ENCODE peak calls at places on chromosomes 4 and X, in four cellular contexts. One of them, this sample, is unnamed.

GRCh38 chr4:139301821-139302611 is at the start of gene NDUFC1:
- DNase-seq in HCT116: no peak
- DNase-seq in BJ: no peak
- DNase-seq in fibroblast of lung: peak
- DNase-seq in this sample: peak

GRCh38 chr4:173707658-173708415 is 177.8 kb upstream of the HAND2 start:
- DNase-seq in HCT116: no peak
- DNase-seq in BJ: no peak
- DNase-seq in fibroblast of lung: no peak
- DNase-seq in this sample: peak

GRCh38 chr4:125334936-125335335 is 20.2 kb downstream of the FAT4 start:
- DNase-seq in HCT116: no peak
- DNase-seq in BJ: no peak
- DNase-seq in fibroblast of lung: no peak
- DNase-seq in this sample: peak

GRCh38 chrX:48468693-48469691 is 1.1 kb downstream of the SLC38A5 start:
- DNase-seq in HCT116: no peak
- DNase-seq in BJ: no peak
- DNase-seq in fibroblast of lung: peak
- DNase-seq in this sample: no peak

GRCh38 chr4:102627831-102628523 is 126.8 kb downstream of the NFKB1 start:
- DNase-seq in HCT116: peak
- DNase-seq in BJ: no peak
- DNase-seq in fibroblast of lung: peak
- DNase-seq in this sample: no peak

GRCh38 chr4:6942238-6942800 is 32.7 kb downstream of the TBC1D14 start:
- DNase-seq in HCT116: peak
- DNase-seq in BJ: peak
- DNase-seq in fibroblast of lung: peak
- DNase-seq in this sample: peak

GRCh38 chr4:4428966-4429875 is 42.3 kb downstream of the NSG1 start:
- DNase-seq in HCT116: no peak
- DNase-seq in BJ: no peak
- DNase-seq in fibroblast of lung: no peak
- DNase-seq in this sample: no peak

GRCh38 chr4:26407466-26407865 is 82.8 kb downstream of the CCKAR start:
- DNase-seq in HCT116: no peak
- DNase-seq in BJ: no peak
- DNase-seq in fibroblast of lung: no peak
- DNase-seq in this sample: no peak

GRCh38 chr4:23900636-23901035 is 10.8 kb upstream of the PPARGC1A start:
- DNase-seq in HCT116: no peak
- DNase-seq in BJ: no peak
- DNase-seq in fibroblast of lung: no peak
- DNase-seq in this sample: no peak

GRCh38 chrX:65644621-65645287 is 22.7 kb upstream of the MSN start:
- DNase-seq in HCT116: peak
- DNase-seq in BJ: peak
- DNase-seq in fibroblast of lung: peak
- DNase-seq in this sample: peak

GRCh38 chrX:34629572-34629971 is 27.5 kb downstream of the TMEM47 start:
- DNase-seq in HCT116: no peak
- DNase-seq in BJ: peak
- DNase-seq in fibroblast of lung: peak
- DNase-seq in this sample: peak

GRCh38 chrX:105765691-105766090 is 56.6 kb upstream of the NRK start:
- DNase-seq in HCT116: no peak
- DNase-seq in BJ: no peak
- DNase-seq in fibroblast of lung: no peak
- DNase-seq in this sample: no peak
- TF ChIP-seq CTCF in HCT116: no peak
- TF ChIP-seq CTCF in BJ: no peak
- TF ChIP-seq CTCF in fibroblast of lung: no peak
- TF ChIP-seq CTCF in this sample: no peak

GRCh38 chrX:45767021-45767491 is 566.4 kb upstream of the DIPK2B start:
- DNase-seq in HCT116: no peak
- DNase-seq in BJ: no peak
- DNase-seq in fibroblast of lung: peak
- DNase-seq in this sample: peak
- H3K4me3 ChIP-seq in HCT116: no peak
- H3K4me3 ChIP-seq in BJ: peak
- H3K4me3 ChIP-seq in fibroblast of lung: peak
- H3K4me3 ChIP-seq in this sample: peak

GRCh38 chr4:147617173-147617840 is at the start of gene TMEM184C:
- DNase-seq in HCT116: peak
- DNase-seq in BJ: peak
- DNase-seq in fibroblast of lung: peak
- DNase-seq in this sample: peak
- TF ChIP-seq CTCF in HCT116: no peak
- TF ChIP-seq CTCF in BJ: peak
- TF ChIP-seq CTCF in fibroblast of lung: peak
- TF ChIP-seq CTCF in this sample: peak

DNA sequence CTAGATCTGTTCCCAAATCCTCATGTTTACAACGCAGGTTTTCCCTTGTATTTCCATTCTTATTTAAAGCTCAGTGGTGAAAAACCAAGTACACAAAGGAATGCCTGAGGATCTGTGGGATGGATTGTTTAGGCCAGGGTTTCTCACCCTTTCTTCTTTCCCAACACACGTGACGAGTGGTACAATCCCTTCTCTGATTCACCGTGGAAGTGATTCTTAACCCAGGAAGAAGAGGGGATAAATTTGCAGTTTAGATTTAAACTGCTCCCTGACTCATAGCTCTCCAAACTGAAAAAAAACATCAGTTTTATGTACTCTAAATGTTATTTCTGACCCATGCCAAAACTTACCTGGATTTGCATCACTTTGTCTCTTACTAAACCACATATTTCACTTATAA is 17.0 kb downstream of the PAQR3 start:
- DNase-seq in HCT116: no peak
- DNase-seq in BJ: no peak
- DNase-seq in fibroblast of lung: peak
- DNase-seq in this sample: peak
- H3K4me3 ChIP-seq in HCT116: no peak
- H3K4me3 ChIP-seq in BJ: no peak
- H3K4me3 ChIP-seq in fibroblast of lung: no peak
- H3K4me3 ChIP-seq in this sample: no peak

GRCh38 chr4:130747842-130748241 is 1651.9 kb downstream of the C4orf33 start:
- DNase-seq in HCT116: peak
- DNase-seq in BJ: no peak
- DNase-seq in fibroblast of lung: peak
- DNase-seq in this sample: no peak
- TF ChIP-seq CTCF in HCT116: no peak
- TF ChIP-seq CTCF in BJ: no peak
- TF ChIP-seq CTCF in fibroblast of lung: no peak
- TF ChIP-seq CTCF in this sample: no peak

DNA sequence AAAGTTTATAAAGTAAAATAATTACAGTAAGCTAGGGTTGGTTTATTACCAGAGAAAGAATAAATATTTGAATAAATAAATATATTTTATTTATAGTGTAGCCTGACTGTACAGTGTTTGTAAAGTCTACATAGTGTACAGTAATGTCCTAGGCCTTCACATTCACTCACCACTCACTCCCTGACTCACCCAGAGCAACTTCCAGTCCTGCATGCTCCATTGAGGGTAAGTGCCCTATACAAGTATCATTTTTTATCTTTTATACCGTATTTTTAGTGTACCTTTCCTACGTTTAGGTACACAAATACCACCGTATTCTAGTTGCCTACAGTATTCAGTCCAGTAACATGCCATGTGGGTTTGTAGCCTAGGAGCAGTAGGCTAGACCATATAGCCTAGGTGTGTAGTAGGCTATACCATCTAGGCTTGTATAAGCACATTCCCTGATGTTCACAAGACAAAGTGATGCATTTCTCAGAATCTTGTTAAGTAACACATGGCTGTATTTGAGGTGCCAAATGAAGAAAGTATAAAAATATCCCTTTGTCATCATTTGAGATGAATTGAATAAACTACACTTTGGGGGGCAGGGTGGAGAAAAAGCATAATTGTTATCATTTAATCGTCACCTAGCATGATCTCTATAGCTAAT is 14.7 kb upstream of the KLHL8 start:
- DNase-seq in HCT116: no peak
- DNase-seq in BJ: no peak
- DNase-seq in fibroblast of lung: peak
- DNase-seq in this sample: no peak
- H3K4me3 ChIP-seq in HCT116: peak
- H3K4me3 ChIP-seq in BJ: no peak
- H3K4me3 ChIP-seq in fibroblast of lung: peak
- H3K4me3 ChIP-seq in this sample: peak

DNA sequence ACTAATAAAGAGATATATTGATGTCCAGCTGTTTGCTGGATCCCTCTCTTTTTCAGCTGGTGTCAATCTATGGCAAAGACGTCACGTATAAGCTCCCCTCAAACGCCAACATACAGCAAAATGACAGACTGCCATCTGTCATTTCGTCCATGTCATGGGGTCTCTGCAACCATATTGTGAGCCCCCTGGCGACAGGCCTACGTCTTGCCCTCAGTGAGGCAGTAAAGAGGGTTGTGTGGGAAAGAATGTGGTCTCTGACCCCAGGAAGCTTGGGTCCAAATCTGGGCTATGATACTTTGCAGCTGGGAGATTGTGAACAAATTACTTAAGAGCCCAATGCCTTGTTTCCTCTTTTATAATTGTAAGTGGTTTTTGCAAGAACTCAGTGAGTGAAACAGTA is 7.4 kb downstream of the SUPT20HL2 start:
- DNase-seq in HCT116: no peak
- DNase-seq in BJ: no peak
- DNase-seq in fibroblast of lung: no peak
- DNase-seq in this sample: peak
- TF ChIP-seq CTCF in HCT116: no peak
- TF ChIP-seq CTCF in BJ: no peak
- TF ChIP-seq CTCF in fibroblast of lung: no peak
- TF ChIP-seq CTCF in this sample: no peak

This sample was measured in fibroblast of villous mesenchyme.